ENCODE peak calls at places on chromosomes 13 and 19, in seven cellular contexts. M is lower lobe of right lung, Q is body of pancreas, G is MCF 10A, J is HFF-Myc, Z is fibroblast of mammary gland, K is testis. O is an unnamed sample.

GRCh38 chr13:99277629-99278028 is 19.4 kb upstream of the GPR18 start:
- DNase-seq in G (peak), M (peak), Z (no peak), K (no peak), Q (no peak), J (no peak), O (no peak)

GRCh38 chr19:13025819-13026477 is 30.7 kb downstream of the NFIX start:
- DNase-seq in J (no peak), Z (no peak), K (no peak), Q (no peak), G (no peak), M (no peak), O (no peak)

GRCh38 chr13:67619987-67620386 is 389.9 kb upstream of the PCDH9 start:
- DNase-seq in M (no peak), Z (peak), J (no peak), Q (no peak), K (no peak), G (peak), O (no peak)

GRCh38 chr13:33270906-33271538 is 14.5 kb downstream of the STARD13 start:
- DNase-seq in J (no peak), Z (peak), K (no peak), G (peak), Q (no peak), M (no peak), O (no peak)

GRCh38 chr13:46968450-46968849 is 71.6 kb upstream of the HTR2A start:
- DNase-seq in J (no peak), G (no peak), M (no peak), Q (no peak), K (no peak), Z (no peak), O (no peak)

GRCh38 chr19:57165846-57166245 is 1.4 kb downstream of the DUXA start:
- DNase-seq in Q (no peak), M (no peak), K (no peak), G (peak), Z (no peak), J (no peak), O (no peak)

GRCh38 chr13:95497307-95497943 is 55.1 kb upstream of the CLDN10 start:
- DNase-seq in Z (no peak), M (no peak), K (no peak), Q (peak), J (no peak), G (no peak), O (no peak)

GRCh38 chr19:35106291-35106583 is 9.4 kb upstream of the FXYD3 start:
- DNase-seq in Q (no peak), Z (no peak), G (no peak), K (no peak), M (no peak), J (no peak), O (no peak)

GRCh38 chr13:36819064-36819810 is at the start of gene RFXAP:
- DNase-seq in Q (peak), Z (peak), K (peak), G (peak), M (peak), J (peak), O (peak)

GRCh38 chr13:113453962-113454361 is 674 bp upstream of the ADPRHL1 start:
- DNase-seq in Q (no peak), M (no peak), G (no peak), K (no peak), J (no peak), Z (peak), O (peak)

GRCh38 chr19:347946-348861 is 3.6 kb upstream of the MIER2 start:
- DNase-seq in M (no peak), Z (no peak), Q (no peak), J (no peak), G (no peak), K (no peak), O (peak)
- TF ChIP-seq CTCF in M (no peak), Z (peak), Q (no peak), J (peak), G (no peak), K (no peak), O (peak)

GRCh38 chr19:46021531-46022041 is 1.3 kb downstream of the PGLYRP1 start:
- DNase-seq in Z (no peak), Q (peak), M (no peak), J (no peak), K (no peak), G (peak), O (no peak)
- TF ChIP-seq CTCF in Z (no peak), Q (no peak), M (no peak), J (no peak), K (no peak), G (no peak), O (peak)

GRCh38 chr19:14031719-14032480 is at the start of gene IL27RA:
- DNase-seq in K (peak), G (peak), Q (peak), Z (peak), J (no peak), M (peak), O (peak)
- TF ChIP-seq CTCF in K (peak), G (peak), Q (peak), Z (peak), J (peak), M (peak), O (peak)

DNA sequence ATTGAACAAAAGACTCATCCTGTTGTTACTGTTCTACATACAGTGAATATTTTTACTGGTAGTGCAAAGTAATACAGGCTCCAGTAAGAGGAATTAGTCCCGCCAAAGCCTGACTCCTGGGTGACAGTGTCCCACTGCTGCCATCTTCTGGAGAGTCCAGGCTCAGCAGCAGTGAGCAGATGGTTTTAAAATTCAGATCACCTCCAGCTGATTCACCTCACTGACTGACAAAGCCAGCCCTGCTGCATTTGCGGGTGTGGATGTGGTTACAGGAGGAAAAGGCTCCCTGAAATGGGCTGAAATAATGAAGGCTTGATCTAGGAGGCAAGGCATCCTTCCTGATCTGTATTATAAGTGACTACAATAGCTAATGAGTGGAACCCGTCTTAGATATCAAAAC is 18.3 kb downstream of the PABPC3 start:
- DNase-seq in J (peak), Z (peak), K (peak), G (peak), Q (peak), M (no peak), O (peak)
- TF ChIP-seq CTCF in J (peak), Z (peak), K (no peak), G (peak), Q (peak), M (peak), O (peak)

GRCh38 chr13:31914843-31915242 is 116.7 kb upstream of the FRY start:
- DNase-seq in Z (no peak), K (no peak), M (no peak), Q (no peak), G (no peak), J (no peak), O (no peak)

GRCh38 chr13:31912641-31913401 is 118.8 kb upstream of the FRY start:
- DNase-seq in G (no peak), K (no peak), Z (peak), M (no peak), Q (no peak), J (no peak), O (peak)

GRCh38 chr13:31909889-31910551 is 121.6 kb upstream of the FRY start:
- DNase-seq in Q (peak), J (peak), K (peak), Z (peak), M (no peak), G (peak), O (peak)

GRCh38 chr13:31910633-31911032 is 120.9 kb upstream of the FRY start:
- DNase-seq in Q (no peak), K (no peak), Z (no peak), J (no peak), G (no peak), M (no peak), O (no peak)

GRCh38 chr13:31913459-31913858 is 118.1 kb upstream of the FRY start:
- DNase-seq in G (peak), Z (peak), K (no peak), Q (peak), M (no peak), J (no peak), O (peak)
- TF ChIP-seq CTCF in G (no peak), Z (no peak), K (no peak), Q (peak), M (no peak), J (no peak), O (peak)

GRCh38 chr13:106028916-106029315 is 506.5 kb downstream of the EFNB2 start:
- DNase-seq in M (no peak), K (no peak), Q (no peak), Z (no peak), G (no peak), J (no peak), O (no peak)

GRCh38 chr13:106036870-106037269 is 498.6 kb downstream of the EFNB2 start:
- DNase-seq in Z (no peak), J (no peak), Q (no peak), K (peak), G (peak), M (no peak), O (no peak)

GRCh38 chr13:106029901-106030300 is 505.6 kb downstream of the EFNB2 start:
- DNase-seq in M (no peak), Z (no peak), G (no peak), K (no peak), Q (no peak), J (no peak), O (no peak)

GRCh38 chr13:106034201-106034600 is 501.3 kb downstream of the EFNB2 start:
- DNase-seq in K (no peak), Z (peak), Q (no peak), G (peak), M (no peak), J (no peak), O (peak)

DNA sequence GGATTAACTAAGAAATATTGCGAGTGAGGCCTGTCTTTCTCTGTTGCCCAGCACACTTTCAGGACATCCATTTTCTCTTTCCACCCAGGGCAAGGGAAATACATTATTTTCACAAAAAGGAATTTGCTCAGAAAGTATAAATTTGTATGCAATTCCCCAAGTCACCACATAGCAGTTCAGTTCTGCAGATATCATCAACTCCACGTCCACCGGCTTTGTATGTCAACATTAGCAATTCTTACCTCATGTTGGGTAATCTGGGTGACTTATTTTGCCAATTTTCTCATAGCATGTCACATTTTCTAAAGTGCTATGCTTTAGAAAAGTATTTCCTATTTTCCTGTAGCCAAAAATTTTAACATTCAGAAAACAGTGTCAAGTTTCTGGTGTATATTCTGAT is 501.8 kb downstream of the EFNB2 start:
- DNase-seq in G (peak), M (no peak), Z (peak), K (no peak), Q (peak), J (no peak), O (peak)
- TF ChIP-seq CTCF in G (no peak), M (no peak), Z (peak), K (peak), Q (peak), J (no peak), O (peak)

DNA sequence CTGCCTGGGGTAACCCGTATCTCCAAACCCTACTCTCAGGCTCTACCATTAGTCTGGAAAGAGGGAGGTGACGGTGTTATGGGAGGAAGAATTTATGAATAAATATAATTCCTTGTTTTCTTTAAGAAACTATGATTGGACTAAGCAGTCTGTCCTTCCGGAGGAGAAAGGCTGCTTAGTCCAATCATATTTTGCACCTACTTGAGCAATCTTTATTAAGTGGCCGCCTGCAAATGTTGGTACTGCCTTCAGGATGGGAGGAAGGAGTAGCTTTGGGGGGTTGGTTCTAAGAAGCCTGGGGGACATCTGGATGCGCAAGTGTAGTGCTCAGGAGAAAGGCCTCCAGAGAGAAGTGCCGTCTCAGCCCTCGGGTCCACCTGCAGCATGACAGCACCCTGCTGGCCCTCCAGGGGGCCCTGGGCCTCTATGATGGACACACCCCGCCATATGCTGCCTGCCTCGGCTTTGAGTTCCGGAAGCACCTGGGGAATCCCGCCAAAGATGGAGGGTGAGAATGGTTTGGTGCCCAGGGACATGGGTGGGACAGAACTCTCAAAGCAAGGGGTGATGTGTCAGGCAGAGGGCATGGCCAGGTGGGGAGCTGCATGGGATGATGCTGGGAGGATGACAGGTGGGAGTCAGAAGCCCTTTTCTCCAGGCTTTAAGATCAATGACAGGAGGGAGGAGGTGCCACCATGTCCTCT is 4.0 kb downstream of the ACP4 start:
- DNase-seq in J (peak), K (no peak), G (peak), M (no peak), Q (peak), Z (peak), O (no peak)
- TF ChIP-seq CTCF in J (peak), K (no peak), G (no peak), M (no peak), Q (peak), Z (no peak), O (peak)

O was measured in cardiac fibroblast.